ENCODE peak calls at places on chromosomes 13 and 19, in six cellular contexts. W is AG04450; A is left ventricle myocardium inferior; O is astrocyte of the spinal cord; Q is mesendoderm; C is CD8-positive, alpha-beta memory T cell. K is an unnamed sample.
A peak's percentile ranks its signal among the peaks of the same experiment; 100 is the strongest.

GRCh38 chr13:107459430-107459829 is 755.9 kb downstream of the LIG4 start:
- DNase-seq in W (peak; percentile 32), A (no peak), O (peak; percentile 88), Q (no peak), C (no peak), K (no peak)

GRCh38 chr13:112968380-112968909 is 569 bp upstream of the MCF2L start:
- DNase-seq in W (no peak), A (peak; percentile 55), O (no peak), Q (peak; percentile 25), C (peak; percentile 36), K (no peak)

GRCh38 chr13:30004204-30004603 is 153.8 kb upstream of the UBL3 start:
- DNase-seq in W (no peak), A (no peak), O (no peak), Q (no peak), C (no peak), K (peak; percentile 44)

GRCh38 chr19:43751466-43752220 is 3.1 kb downstream of the SMG9 start:
- DNase-seq in W (no peak), A (no peak), O (peak; percentile 53), Q (no peak), C (no peak), K (no peak)

GRCh38 chr19:1290699-1291651 is 5.3 kb downstream of the EFNA2 start:
- DNase-seq in W (no peak), A (no peak), O (no peak), Q (no peak), C (no peak), K (no peak)

GRCh38 chr19:27746691-27747380 is 1466.1 kb downstream of the UQCRFS1 start:
- DNase-seq in W (no peak), A (peak; percentile 46), O (no peak), Q (peak; percentile 70), C (no peak), K (no peak)

GRCh38 chr13:96091164-96091931 is 1.4 kb downstream of the HS6ST3 start:
- DNase-seq in W (no peak), A (peak; percentile 14), O (peak; percentile 7), Q (peak; percentile 46), C (no peak), K (no peak)

GRCh38 chr19:19748249-19748938 is 15.5 kb upstream of the ZNF14 start:
- DNase-seq in W (no peak), A (no peak), O (no peak), Q (no peak), C (no peak), K (no peak)

GRCh38 chr13:94620286-94620896 is 18.7 kb downstream of the GPR180 start:
- DNase-seq in W (no peak), A (no peak), O (peak; percentile 55), Q (peak; percentile 57), C (no peak), K (no peak)

GRCh38 chr13:73000027-73000674 is 58.7 kb upstream of the KLF5 start:
- DNase-seq in W (no peak), A (no peak), O (peak; percentile 55), Q (peak; percentile 39), C (no peak), K (no peak)

GRCh38 chr13:34863360-34864135 is 78.5 kb upstream of the NBEA start:
- DNase-seq in W (peak; percentile 10), A (no peak), O (peak; percentile 69), Q (peak; percentile 76), C (no peak), K (peak; percentile 75)

GRCh38 chr13:101026328-101026727 is 351.7 kb upstream of the TMTC4 start:
- DNase-seq in W (no peak), A (no peak), O (no peak), Q (no peak), C (no peak), K (no peak)

GRCh38 chr19:1213391-1214286 is 8.1 kb downstream of the STK11 start:
- DNase-seq in W (no peak), A (peak; percentile 60), O (peak; percentile 54), Q (no peak), C (no peak), K (peak; percentile 65)

GRCh38 chr19:18428837-18429674 is 8.9 kb downstream of the ISYNA1 start:
- DNase-seq in W (no peak), A (peak; percentile 72), O (peak; percentile 95), Q (peak; percentile 97), C (peak; percentile 86), K (no peak)
- H3K4me3 ChIP-seq in W (no peak overlapping the region), A (peak overlapping the region; percentile 65), O (peak overlapping the region; percentile 18), Q (no peak overlapping the region), C (peak overlapping the region; percentile 34), K (peak overlapping the region; percentile 32)

DNA sequence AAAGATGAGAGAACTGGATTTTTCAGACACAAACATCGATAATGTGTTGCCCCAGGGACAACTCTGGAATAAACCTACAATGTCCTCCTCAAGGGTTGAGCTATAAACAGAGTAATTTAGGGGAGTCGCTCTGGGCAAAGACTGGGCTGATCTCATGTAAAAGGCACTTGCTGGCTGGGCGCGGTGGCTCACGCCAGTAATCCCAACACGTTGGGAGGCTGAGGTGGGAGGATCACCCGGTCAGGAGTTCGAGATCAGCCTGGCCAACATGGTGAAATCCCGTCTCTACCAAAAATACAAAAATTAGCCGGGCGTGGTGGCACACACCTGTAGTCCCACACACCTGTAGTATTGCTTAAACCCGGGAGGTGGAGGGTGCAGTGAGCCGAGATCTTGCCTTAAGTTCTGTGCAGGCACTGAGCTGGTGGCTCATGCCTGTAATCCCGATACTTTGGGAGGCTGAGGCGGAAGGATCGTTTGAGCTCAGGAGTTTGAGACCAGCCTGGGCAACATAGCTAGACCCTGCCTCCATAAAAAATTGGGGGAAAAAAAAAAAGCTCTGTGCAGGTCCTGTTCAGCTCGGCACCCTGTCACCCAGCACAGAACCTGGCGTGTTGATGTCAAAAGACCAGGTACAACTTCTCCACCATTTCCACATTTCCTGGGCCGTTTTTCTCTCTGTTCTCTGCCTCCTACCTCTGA is 1.4 kb downstream of the TIMM44 start:
- DNase-seq in W (no peak), A (no peak), O (no peak), Q (peak; percentile 29), C (no peak), K (no peak)
- H3K4me3 ChIP-seq in W (peak overlapping the region; percentile 96), A (peak overlapping the region; percentile 75), O (no peak overlapping the region), Q (no peak overlapping the region), C (no peak overlapping the region), K (peak overlapping the region; percentile 97)

GRCh38 chr19:2983351-2984195 is 6.2 kb downstream of the TLE6 start:
- DNase-seq in W (no peak), A (peak; percentile 74), O (peak; percentile 84), Q (peak; percentile 88), C (no peak), K (peak; percentile 43)
- H3K4me3 ChIP-seq in W (peak overlapping the region; percentile 57), A (peak overlapping the region; percentile 55), O (peak overlapping the region; percentile 36), Q (no peak overlapping the region), C (no peak overlapping the region), K (peak overlapping the region; percentile 38)

DNA sequence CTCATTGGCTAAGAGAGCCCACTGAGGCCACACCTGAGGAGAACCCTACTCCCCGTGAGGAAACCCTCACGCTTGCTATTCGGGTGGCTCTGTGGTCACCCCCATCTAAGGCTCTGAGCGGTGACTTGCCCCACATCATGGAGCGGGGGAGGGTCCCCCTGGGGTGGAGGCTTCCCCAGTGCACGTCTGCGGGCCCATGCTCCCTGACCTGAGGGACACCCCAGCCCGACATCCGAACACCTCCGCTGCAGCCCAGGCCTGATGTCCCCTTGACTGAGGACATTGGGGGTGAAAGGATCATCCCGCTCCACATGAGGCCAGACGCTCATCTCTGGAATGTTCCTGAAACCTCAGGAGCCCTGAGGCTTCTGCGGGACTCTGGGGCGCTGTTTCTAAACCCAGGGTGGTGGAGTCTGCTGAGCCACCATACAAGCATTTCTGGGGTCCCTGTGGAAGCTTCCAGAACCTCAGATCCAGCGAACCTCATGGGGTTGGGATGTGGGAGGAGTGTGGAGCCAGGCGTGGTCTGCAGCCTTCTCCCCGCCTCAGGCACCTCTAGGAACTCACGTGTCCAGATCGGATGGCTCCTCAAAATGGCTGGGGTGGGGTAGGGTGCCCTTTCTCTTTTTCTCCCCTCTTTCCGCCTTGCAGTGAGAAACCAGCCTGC is 19.9 kb downstream of the TMED1 start:
- DNase-seq in W (no peak), A (no peak), O (no peak), Q (no peak), C (no peak), K (no peak)
- H3K4me3 ChIP-seq in W (peak overlapping the region; percentile 70), A (peak overlapping the region; percentile 22), O (peak overlapping the region; percentile 48), Q (no peak overlapping the region), C (no peak overlapping the region), K (peak overlapping the region; percentile 79)

GRCh38 chr13:78759704-78760103 is 100.7 kb upstream of the OBI1 start:
- DNase-seq in W (no peak), A (no peak), O (no peak), Q (peak; percentile 34), C (no peak), K (no peak)

GRCh38 chr13:78758549-78758948 is 99.6 kb upstream of the OBI1 start:
- DNase-seq in W (no peak), A (no peak), O (no peak), Q (peak; percentile 17), C (no peak), K (no peak)

GRCh38 chr13:78764665-78765064 is 105.7 kb upstream of the OBI1 start:
- DNase-seq in W (no peak), A (no peak), O (no peak), Q (peak; percentile 32), C (no peak), K (no peak)

GRCh38 chr13:78762825-78763224 is 103.9 kb upstream of the OBI1 start:
- DNase-seq in W (no peak), A (no peak), O (no peak), Q (no peak), C (no peak), K (no peak)
- H3K4me3 ChIP-seq in W (no peak overlapping the region), A (no peak overlapping the region), O (no peak overlapping the region), Q (no peak overlapping the region), C (no peak overlapping the region), K (no peak overlapping the region)

GRCh38 chr19:18118420-18119242 is 21.1 kb downstream of the MAST3 start:
- DNase-seq in W (no peak), A (no peak), O (no peak), Q (no peak), C (no peak), K (no peak)

GRCh38 chr19:18117692-18118378 is 20.3 kb downstream of the MAST3 start:
- DNase-seq in W (no peak), A (peak; percentile 90), O (peak; percentile 74), Q (peak; percentile 91), C (peak; percentile 97), K (no peak)

GRCh38 chr19:18120127-18120526 is 22.5 kb downstream of the MAST3 start:
- DNase-seq in W (no peak), A (no peak), O (no peak), Q (no peak), C (no peak), K (no peak)

GRCh38 chr19:18119243-18120105 is 21.9 kb downstream of the MAST3 start:
- DNase-seq in W (no peak), A (no peak), O (no peak), Q (no peak), C (peak; percentile 38), K (no peak)

GRCh38 chr19:18117364-18117691 is 19.8 kb downstream of the MAST3 start:
- DNase-seq in W (no peak), A (no peak), O (no peak), Q (no peak), C (no peak), K (no peak)
- H3K4me3 ChIP-seq in W (peak overlapping the region; percentile 47), A (peak overlapping the region; percentile 87), O (peak overlapping the region; percentile 34), Q (no peak overlapping the region), C (peak overlapping the region; percentile 29), K (peak overlapping the region; percentile 40)

DNA sequence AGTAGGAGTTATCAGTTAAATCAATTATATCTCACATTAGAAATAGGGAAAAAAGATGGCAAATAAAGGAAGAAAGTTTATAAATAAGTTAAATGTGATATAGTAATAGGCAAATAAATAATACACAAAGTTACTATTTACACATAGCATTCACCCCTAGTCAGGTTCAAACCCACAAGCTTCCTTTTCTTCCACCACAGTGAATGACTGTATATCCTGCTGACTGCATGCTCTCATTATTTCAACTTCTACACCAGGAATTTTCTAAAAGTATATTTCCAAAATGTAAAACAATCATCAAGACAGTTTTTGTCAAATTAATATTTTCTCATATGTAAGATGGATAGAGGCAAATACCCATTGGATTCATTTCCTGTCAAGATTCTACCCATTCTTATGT is 548.6 kb upstream of the SLITRK5 start:
- DNase-seq in W (no peak), A (no peak), O (peak; percentile 60), Q (no peak), C (no peak), K (no peak)
- H3K4me3 ChIP-seq in W (no peak overlapping the region), A (no peak overlapping the region), O (no peak overlapping the region), Q (no peak overlapping the region), C (no peak overlapping the region), K (no peak overlapping the region)

K was measured in skeletal muscle cell.